ENCODE peak calls at places on chromosome X, in nine cellular contexts. X is HAP-1; C is ELR; O is nephron progenitor cell; K is glutamatergic neuron; P is endothelial cell; F is activated naive CD4-positive, alpha-beta T cell; V is stimulated activated CD8-positive, alpha-beta memory T cell treated with anti-CD3 and anti-CD28 coated beads, Interleukin-2, amount 100 ng/mL, for 48 hours; B is amygdala. N is an unnamed sample.

GRCh38 chrX:76796311-76796710 is 368.8 kb downstream of the MAGEE1 start:
- DNase-seq in O (no peak), B (no peak), F (no peak), X (no peak), V (no peak), P (no peak), C (peak; percentile 0), K (no peak), N (no peak)

GRCh38 chrX:104370089-104370488 is 115.4 kb upstream of the ESX1 start:
- DNase-seq in F (no peak), C (peak; percentile 37), B (no peak), O (no peak), K (no peak), X (peak; percentile 12), P (peak; percentile 3), V (no peak), N (peak; percentile 10)

GRCh38 chrX:119228506-119229290 is 7.4 kb upstream of the PGRMC1 start:
- DNase-seq in C (peak; percentile 82), K (no peak), V (no peak), X (peak; percentile 35), P (no peak), O (no peak), F (no peak), B (no peak), N (no peak)

GRCh38 chrX:13212191-13212651 is 107.6 kb downstream of the ATXN3L start:
- DNase-seq in X (peak; percentile 12), B (no peak), C (no peak), F (no peak), V (no peak), O (no peak), K (no peak), P (no peak), N (no peak)

GRCh38 chrX:55088795-55089489 is at the start of gene PAGE2:
- DNase-seq in K (no peak), C (no peak), B (no peak), X (no peak), O (no peak), F (no peak), P (no peak), V (no peak), N (no peak)

GRCh38 chrX:150036181-150036580 is 97.9 kb upstream of the EOLA2 start:
- DNase-seq in C (peak; percentile 76), F (no peak), X (no peak), O (no peak), P (no peak), B (no peak), K (no peak), V (no peak), N (no peak)

GRCh38 chrX:22689290-22689689 is 310.5 kb upstream of the DDX53 start:
- DNase-seq in C (peak; percentile 13), X (no peak), O (no peak), B (no peak), V (no peak), K (no peak), P (no peak), F (no peak), N (no peak)

GRCh38 chrX:137031517-137032377 is 2.0 kb downstream of the GPR101 start:
- DNase-seq in P (peak; percentile 18), X (peak; percentile 71), C (peak; percentile 40), K (peak; percentile 49), V (no peak), B (peak; percentile 10), O (peak; percentile 51), F (no peak), N (no peak)